ENCODE peak calls at places on chromosomes 1 and 21, in four cellular contexts. One of them, this sample, is unnamed.

GRCh38 chr1:156581661-156582387 is 2.3 kb downstream of the TTC24 start:
- DNase-seq in IMR-90: no peak
- DNase-seq in H9: no peak
- DNase-seq in H1: no peak
- DNase-seq in this sample: no peak

GRCh38 chr1:15757575-15758401 is 807 bp upstream of the FBLIM1 start:
- DNase-seq in IMR-90: peak
- DNase-seq in H9: peak
- DNase-seq in H1: no peak
- DNase-seq in this sample: peak

GRCh38 chr1:150235436-150235851 is 468 bp downstream of the ANP32E start:
- DNase-seq in IMR-90: no peak
- DNase-seq in H9: no peak
- DNase-seq in H1: no peak
- DNase-seq in this sample: peak

GRCh38 chr1:43363283-43363934 is 4.4 kb downstream of the ELOVL1 start:
- DNase-seq in H1: no peak
- DNase-seq in IMR-90: no peak
- DNase-seq in H9: no peak
- DNase-seq in this sample: no peak

GRCh38 chr1:106876384-106876783 is 180.1 kb upstream of the PRMT6 start:
- DNase-seq in H9: no peak
- DNase-seq in H1: no peak
- DNase-seq in IMR-90: no peak
- DNase-seq in this sample: no peak

GRCh38 chr21:44872266-44872567 is 1.3 kb downstream of the PTTG1IP start:
- DNase-seq in H1: no peak
- DNase-seq in H9: no peak
- DNase-seq in IMR-90: no peak
- DNase-seq in this sample: peak

GRCh38 chr1:204618148-204618760 is 67.3 kb downstream of the LRRN2 start:
- DNase-seq in H1: no peak
- DNase-seq in IMR-90: no peak
- DNase-seq in H9: no peak
- DNase-seq in this sample: no peak

GRCh38 chr1:51644533-51645197 is 27.8 kb downstream of the OSBPL9 start:
- DNase-seq in IMR-90: peak
- DNase-seq in H9: no peak
- DNase-seq in H1: peak
- DNase-seq in this sample: peak

GRCh38 chr21:16532841-16533240 is 803.1 kb downstream of the USP25 start:
- DNase-seq in H9: no peak
- DNase-seq in IMR-90: peak
- DNase-seq in H1: no peak
- DNase-seq in this sample: no peak

GRCh38 chr21:41610042-41610839 is 102.3 kb upstream of the TMPRSS2 start:
- DNase-seq in H9: peak
- DNase-seq in H1: no peak
- DNase-seq in IMR-90: peak
- DNase-seq in this sample: peak

GRCh38 chr1:244112646-244113045 is 61.6 kb downstream of the ZBTB18 start:
- DNase-seq in H9: no peak
- DNase-seq in IMR-90: peak
- DNase-seq in H1: no peak
- DNase-seq in this sample: peak

GRCh38 chr1:202133989-202134388 is 10.5 kb downstream of the ARL8A start:
- DNase-seq in IMR-90: no peak
- DNase-seq in H1: no peak
- DNase-seq in H9: no peak
- DNase-seq in this sample: no peak

GRCh38 chr1:30779294-30780071 is 21.9 kb upstream of the LAPTM5 start:
- DNase-seq in H1: peak
- DNase-seq in IMR-90: peak
- DNase-seq in H9: peak
- DNase-seq in this sample: peak

GRCh38 chr1:82632164-82632563 is 831.4 kb downstream of the ADGRL2 start:
- DNase-seq in H9: no peak
- DNase-seq in IMR-90: no peak
- DNase-seq in H1: no peak
- DNase-seq in this sample: no peak

GRCh38 chr1:158112994-158113758 is 67.5 kb upstream of the CD1D start:
- DNase-seq in H9: peak
- DNase-seq in H1: no peak
- DNase-seq in IMR-90: peak
- DNase-seq in this sample: peak

GRCh38 chr1:53629101-53629691 is 109.8 kb downstream of the GLIS1 start:
- DNase-seq in H9: peak
- DNase-seq in IMR-90: no peak
- DNase-seq in H1: no peak
- DNase-seq in this sample: no peak

GRCh38 chr1:30522031-30523004 is 201.1 kb downstream of the MATN1 start:
- DNase-seq in H9: no peak
- DNase-seq in IMR-90: peak
- DNase-seq in H1: no peak
- DNase-seq in this sample: no peak

GRCh38 chr1:218346391-218347204 is 1.5 kb downstream of the TGFB2 start:
- DNase-seq in H9: peak
- DNase-seq in H1: no peak
- DNase-seq in IMR-90: peak
- DNase-seq in this sample: peak

GRCh38 chr1:26983863-26984262 is 9.6 kb upstream of the TRNP1 start:
- DNase-seq in H1: no peak
- DNase-seq in IMR-90: peak
- DNase-seq in H9: no peak
- DNase-seq in this sample: no peak

GRCh38 chr1:45994423-45994822 is 138.0 kb downstream of the PIK3R3 start:
- DNase-seq in H1: no peak
- DNase-seq in H9: no peak
- DNase-seq in IMR-90: no peak
- DNase-seq in this sample: peak

GRCh38 chr21:39705849-39706248 is 39.1 kb upstream of the IGSF5 start:
- DNase-seq in H1: no peak
- DNase-seq in H9: no peak
- DNase-seq in IMR-90: peak
- DNase-seq in this sample: no peak

GRCh38 chr1:36912365-36912840 is 121.9 kb downstream of the GRIK3 start:
- DNase-seq in H1: no peak
- DNase-seq in H9: peak
- DNase-seq in IMR-90: no peak
- DNase-seq in this sample: no peak

GRCh38 chr1:234882898-234883297 is 245.7 kb downstream of the TOMM20 start:
- DNase-seq in IMR-90: no peak
- DNase-seq in H1: no peak
- DNase-seq in H9: no peak
- DNase-seq in this sample: no peak

GRCh38 chr1:78622548-78622947 is 2.3 kb downstream of the IFI44L start:
- DNase-seq in H9: no peak
- DNase-seq in H1: no peak
- DNase-seq in IMR-90: no peak
- DNase-seq in this sample: no peak

GRCh38 chr21:36369064-36369685 is 16.0 kb upstream of the CHAF1B start:
- DNase-seq in IMR-90: no peak
- DNase-seq in H9: no peak
- DNase-seq in H1: no peak
- DNase-seq in this sample: no peak

GRCh38 chr1:116910379-116911165 is 856 bp downstream of the PTGFRN start:
- DNase-seq in H9: peak
- DNase-seq in IMR-90: no peak
- DNase-seq in H1: no peak
- DNase-seq in this sample: peak

GRCh38 chr1:65830306-65830705 is 37.6 kb downstream of the PDE4B start:
- DNase-seq in IMR-90: peak
- DNase-seq in H1: no peak
- DNase-seq in H9: no peak
- DNase-seq in this sample: no peak

GRCh38 chr1:89808429-89809117 is 12.3 kb upstream of the LRRC8D start:
- DNase-seq in H1: no peak
- DNase-seq in IMR-90: peak
- DNase-seq in H9: peak
- DNase-seq in this sample: peak

GRCh38 chr1:33608825-33609400 is 136.5 kb downstream of the ZSCAN20 start:
- DNase-seq in H9: no peak
- DNase-seq in IMR-90: no peak
- DNase-seq in H1: no peak
- DNase-seq in this sample: no peak

GRCh38 chr1:26994020-26994745 is 691 bp downstream of the TRNP1 start:
- DNase-seq in H1: no peak
- DNase-seq in IMR-90: no peak
- DNase-seq in H9: peak
- DNase-seq in this sample: no peak

GRCh38 chr21:17585875-17586450 is 26.7 kb downstream of the BTG3 start:
- DNase-seq in IMR-90: peak
- DNase-seq in H9: no peak
- DNase-seq in H1: no peak
- DNase-seq in this sample: peak

GRCh38 chr1:233328661-233329498 is 1.4 kb downstream of the MAP3K21 start:
- DNase-seq in H9: peak
- DNase-seq in H1: no peak
- DNase-seq in IMR-90: no peak
- DNase-seq in this sample: peak

GRCh38 chr1:51736702-51737101 is 119.8 kb downstream of the OSBPL9 start:
- DNase-seq in IMR-90: peak
- DNase-seq in H1: no peak
- DNase-seq in H9: no peak
- DNase-seq in this sample: no peak

DNA sequence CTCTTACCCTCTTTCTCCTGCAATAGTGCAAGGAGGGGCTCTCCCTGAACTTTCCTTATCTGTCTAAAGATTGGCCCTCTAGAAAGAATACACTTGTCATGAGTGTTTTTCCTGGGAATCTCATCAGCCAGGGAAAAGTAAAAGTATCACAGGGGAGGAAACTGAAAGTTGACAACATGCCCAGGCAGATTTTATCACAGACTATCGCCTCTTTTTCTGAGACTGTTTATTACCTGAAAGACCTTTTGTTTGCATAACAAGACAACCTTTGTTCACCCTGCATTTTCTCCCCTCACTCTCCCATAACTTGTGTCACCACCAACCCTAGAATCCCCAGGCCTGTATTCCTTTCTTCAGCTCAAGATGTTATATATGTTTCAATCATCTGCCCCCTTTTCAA is 794.7 kb upstream of the ADAMTS5 start:
- DNase-seq in IMR-90: no peak
- DNase-seq in H1: no peak
- DNase-seq in H9: no peak
- DNase-seq in this sample: no peak
- H4K5ac ChIP-seq in IMR-90: peak
- H4K5ac ChIP-seq in H1: no peak
- H4K5ac ChIP-seq in H9: no peak
- H4K5ac ChIP-seq in this sample: no peak

DNA sequence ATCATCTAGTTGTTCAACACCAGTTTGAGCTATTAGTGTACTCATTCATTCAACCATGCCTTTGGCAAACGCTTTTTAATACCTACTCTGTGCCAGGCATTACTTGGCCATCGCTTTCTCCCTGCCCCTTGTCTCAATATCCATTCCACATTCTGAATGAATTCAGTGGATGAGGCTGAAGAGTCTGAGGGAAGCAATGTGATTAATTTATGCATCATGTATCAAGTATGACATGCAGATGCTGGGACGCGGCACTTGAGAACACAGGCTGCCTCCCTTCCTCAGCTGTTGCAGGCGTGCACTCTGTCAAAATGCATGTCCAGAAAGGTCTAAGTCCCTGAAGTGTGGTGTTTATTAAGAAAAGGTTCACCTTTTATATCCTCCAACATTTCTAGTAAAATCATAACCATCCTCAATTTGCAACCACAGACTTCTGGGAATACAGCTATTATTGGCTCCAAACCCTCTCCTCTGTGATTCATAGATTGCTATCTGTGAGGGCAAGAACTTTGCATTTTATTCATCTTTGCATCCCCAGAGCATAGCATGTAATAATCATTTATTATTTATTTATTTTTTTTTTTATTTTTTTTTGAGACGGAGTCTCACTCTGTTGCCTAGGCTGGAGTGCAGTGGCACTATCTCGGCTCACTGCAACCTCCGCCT is 22.6 kb upstream of the RAB3GAP2 start:
- DNase-seq in H1: no peak
- DNase-seq in H9: no peak
- DNase-seq in IMR-90: no peak
- DNase-seq in this sample: no peak
- H4K5ac ChIP-seq in H1: no peak
- H4K5ac ChIP-seq in H9: no peak
- H4K5ac ChIP-seq in IMR-90: no peak
- H4K5ac ChIP-seq in this sample: no peak

GRCh38 chr1:17371896-17372295 is at the start of gene PADI6:
- DNase-seq in H1: no peak
- DNase-seq in H9: no peak
- DNase-seq in IMR-90: no peak
- DNase-seq in this sample: no peak
- H4K5ac ChIP-seq in H1: no peak
- H4K5ac ChIP-seq in H9: no peak
- H4K5ac ChIP-seq in IMR-90: no peak
- H4K5ac ChIP-seq in this sample: no peak

DNA sequence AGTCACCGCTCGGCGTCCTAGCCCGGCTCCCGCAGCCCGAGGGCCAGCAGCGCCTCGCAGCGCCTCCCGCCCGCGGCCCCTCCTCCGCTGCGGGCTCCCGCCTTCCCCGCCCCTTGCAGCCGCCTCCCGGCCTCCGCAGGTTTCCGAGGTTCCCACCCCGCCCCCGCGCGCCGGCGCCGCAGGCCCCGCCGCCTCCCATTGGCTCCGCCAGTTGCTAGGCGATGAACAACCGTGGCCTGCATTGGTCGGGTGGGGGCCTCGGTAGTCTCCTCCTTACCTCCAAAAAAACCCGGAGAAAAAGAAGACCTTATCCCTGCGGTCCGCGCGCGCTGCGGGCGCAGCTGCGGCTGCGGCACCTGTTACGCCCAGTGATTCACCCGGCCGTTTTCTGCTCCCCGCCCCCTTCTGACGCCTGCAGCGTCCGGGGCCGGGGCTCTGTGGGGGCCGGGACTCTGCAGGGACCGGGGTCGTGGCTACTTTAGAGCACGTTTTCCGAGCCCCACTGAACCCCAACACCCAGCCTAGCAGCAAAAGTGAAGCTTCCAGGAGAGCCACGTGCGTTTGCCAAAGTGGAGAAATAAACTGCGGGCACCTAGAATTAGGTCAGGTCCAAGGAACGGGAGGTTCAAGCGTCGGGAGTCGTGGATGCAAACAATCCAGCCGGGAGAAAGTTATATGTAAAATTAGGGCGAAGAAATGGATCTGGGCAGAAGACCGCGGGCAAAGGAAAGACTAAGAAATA is at the start of gene SSX2IP:
- DNase-seq in H1: peak
- DNase-seq in H9: peak
- DNase-seq in IMR-90: peak
- DNase-seq in this sample: peak
- H4K5ac ChIP-seq in H1: peak
- H4K5ac ChIP-seq in H9: no peak
- H4K5ac ChIP-seq in IMR-90: peak
- H4K5ac ChIP-seq in this sample: no peak

This sample was measured in mesendoderm.